ENCODE peak calls at places on chromosomes 3 and 15, in nine cellular contexts. One of them, this sample, is unnamed. For H3K36me3 and H3K27me3, the result is how much of the 10 kb centered on the place peaks cover.

GRCh38 chr15:84747423-84748273 is 744 bp upstream of the ZNF592 start:
- DNase-seq in neural progenitor cell: peak
- DNase-seq in HCT116: no peak
- DNase-seq in esophagus muscularis mucosa: peak
- DNase-seq in kidney epithelial cell: no peak
- DNase-seq in heart left ventricle: peak
- DNase-seq in colonic mucosa: peak
- DNase-seq in PC-9: peak
- DNase-seq in fibroblast of lung: peak
- DNase-seq in this sample: peak

GRCh38 chr3:141076026-141076797 is 25.1 kb downstream of the SPSB4 start:
- DNase-seq in esophagus muscularis mucosa: no peak
- DNase-seq in kidney epithelial cell: no peak
- DNase-seq in HCT116: no peak
- DNase-seq in neural progenitor cell: peak
- DNase-seq in heart left ventricle: no peak
- DNase-seq in PC-9: no peak
- DNase-seq in fibroblast of lung: no peak
- DNase-seq in colonic mucosa: no peak
- DNase-seq in this sample: no peak

GRCh38 chr3:195441051-195441450 is 1.8 kb downstream of the ACAP2 start:
- DNase-seq in colonic mucosa: no peak
- DNase-seq in esophagus muscularis mucosa: no peak
- DNase-seq in heart left ventricle: no peak
- DNase-seq in HCT116: no peak
- DNase-seq in neural progenitor cell: no peak
- DNase-seq in fibroblast of lung: no peak
- DNase-seq in kidney epithelial cell: no peak
- DNase-seq in PC-9: no peak
- DNase-seq in this sample: no peak

GRCh38 chr3:108554233-108554632 is 35.0 kb downstream of the CIP2A start:
- DNase-seq in esophagus muscularis mucosa: no peak
- DNase-seq in kidney epithelial cell: no peak
- DNase-seq in neural progenitor cell: no peak
- DNase-seq in PC-9: no peak
- DNase-seq in HCT116: no peak
- DNase-seq in fibroblast of lung: no peak
- DNase-seq in heart left ventricle: no peak
- DNase-seq in colonic mucosa: no peak
- DNase-seq in this sample: no peak

GRCh38 chr3:100370751-100371150 is 30.1 kb downstream of the TOMM70 start:
- DNase-seq in colonic mucosa: no peak
- DNase-seq in PC-9: no peak
- DNase-seq in neural progenitor cell: no peak
- DNase-seq in esophagus muscularis mucosa: no peak
- DNase-seq in HCT116: no peak
- DNase-seq in fibroblast of lung: no peak
- DNase-seq in heart left ventricle: no peak
- DNase-seq in kidney epithelial cell: no peak
- DNase-seq in this sample: no peak

GRCh38 chr3:4976109-4976508 is 3.1 kb upstream of the BHLHE40 start:
- DNase-seq in PC-9: peak
- DNase-seq in esophagus muscularis mucosa: no peak
- DNase-seq in neural progenitor cell: peak
- DNase-seq in fibroblast of lung: peak
- DNase-seq in colonic mucosa: peak
- DNase-seq in kidney epithelial cell: no peak
- DNase-seq in HCT116: peak
- DNase-seq in heart left ventricle: peak
- DNase-seq in this sample: peak

GRCh38 chr15:90585863-90586262 is 56.1 kb downstream of the CRTC3 start:
- DNase-seq in esophagus muscularis mucosa: no peak
- DNase-seq in PC-9: no peak
- DNase-seq in HCT116: no peak
- DNase-seq in heart left ventricle: no peak
- DNase-seq in colonic mucosa: no peak
- DNase-seq in neural progenitor cell: no peak
- DNase-seq in kidney epithelial cell: no peak
- DNase-seq in fibroblast of lung: peak
- DNase-seq in this sample: peak

GRCh38 chr3:128269131-128269775 is 116.0 kb downstream of the EEFSEC start:
- DNase-seq in neural progenitor cell: no peak
- DNase-seq in PC-9: no peak
- DNase-seq in heart left ventricle: no peak
- DNase-seq in fibroblast of lung: no peak
- DNase-seq in colonic mucosa: no peak
- DNase-seq in esophagus muscularis mucosa: no peak
- DNase-seq in HCT116: no peak
- DNase-seq in kidney epithelial cell: no peak
- DNase-seq in this sample: no peak

GRCh38 chr3:43587303-43587702 is 34.5 kb downstream of the ANO10 start:
- DNase-seq in kidney epithelial cell: no peak
- DNase-seq in PC-9: no peak
- DNase-seq in fibroblast of lung: no peak
- DNase-seq in esophagus muscularis mucosa: no peak
- DNase-seq in HCT116: no peak
- DNase-seq in neural progenitor cell: no peak
- DNase-seq in colonic mucosa: no peak
- DNase-seq in heart left ventricle: no peak
- DNase-seq in this sample: no peak

GRCh38 chr3:169300436-169300835 is 363.1 kb downstream of the MECOM start:
- DNase-seq in esophagus muscularis mucosa: no peak
- DNase-seq in kidney epithelial cell: no peak
- DNase-seq in colonic mucosa: no peak
- DNase-seq in neural progenitor cell: no peak
- DNase-seq in heart left ventricle: no peak
- DNase-seq in HCT116: no peak
- DNase-seq in fibroblast of lung: no peak
- DNase-seq in PC-9: no peak
- DNase-seq in this sample: no peak

GRCh38 chr3:43181202-43181910 is 75.5 kb upstream of the POMGNT2 start:
- DNase-seq in esophagus muscularis mucosa: no peak
- DNase-seq in kidney epithelial cell: no peak
- DNase-seq in heart left ventricle: no peak
- DNase-seq in PC-9: peak
- DNase-seq in colonic mucosa: peak
- DNase-seq in neural progenitor cell: no peak
- DNase-seq in fibroblast of lung: no peak
- DNase-seq in HCT116: no peak
- DNase-seq in this sample: no peak

GRCh38 chr3:76245622-76246021 is 460.3 kb upstream of the ZNF717 start:
- DNase-seq in kidney epithelial cell: no peak
- DNase-seq in heart left ventricle: no peak
- DNase-seq in HCT116: no peak
- DNase-seq in fibroblast of lung: no peak
- DNase-seq in colonic mucosa: no peak
- DNase-seq in esophagus muscularis mucosa: no peak
- DNase-seq in neural progenitor cell: no peak
- DNase-seq in PC-9: no peak
- DNase-seq in this sample: no peak

GRCh38 chr15:70196314-70197291 is 98.9 kb upstream of the TLE3 start:
- DNase-seq in heart left ventricle: no peak
- DNase-seq in colonic mucosa: no peak
- DNase-seq in fibroblast of lung: peak
- DNase-seq in neural progenitor cell: peak
- DNase-seq in kidney epithelial cell: peak
- DNase-seq in HCT116: no peak
- DNase-seq in esophagus muscularis mucosa: no peak
- DNase-seq in PC-9: peak
- DNase-seq in this sample: peak

GRCh38 chr3:72973031-72973723 is 23.4 kb upstream of the PPP4R2 start:
- DNase-seq in neural progenitor cell: no peak
- DNase-seq in fibroblast of lung: no peak
- DNase-seq in colonic mucosa: peak
- DNase-seq in heart left ventricle: no peak
- DNase-seq in HCT116: no peak
- DNase-seq in esophagus muscularis mucosa: no peak
- DNase-seq in PC-9: no peak
- DNase-seq in kidney epithelial cell: no peak
- DNase-seq in this sample: no peak

GRCh38 chr3:119611664-119612063 is 14.0 kb downstream of the PLA1A start:
- DNase-seq in heart left ventricle: no peak
- DNase-seq in PC-9: no peak
- DNase-seq in neural progenitor cell: no peak
- DNase-seq in esophagus muscularis mucosa: no peak
- DNase-seq in colonic mucosa: no peak
- DNase-seq in HCT116: no peak
- DNase-seq in fibroblast of lung: no peak
- DNase-seq in kidney epithelial cell: no peak
- DNase-seq in this sample: no peak

GRCh38 chr15:47820780-47821319 is 103.5 kb downstream of the SEMA6D start:
- DNase-seq in neural progenitor cell: no peak
- DNase-seq in fibroblast of lung: peak
- DNase-seq in colonic mucosa: no peak
- DNase-seq in HCT116: no peak
- DNase-seq in heart left ventricle: no peak
- DNase-seq in esophagus muscularis mucosa: no peak
- DNase-seq in kidney epithelial cell: no peak
- DNase-seq in PC-9: no peak
- DNase-seq in this sample: peak

GRCh38 chr3:288383-288782 is 91.8 kb downstream of the CHL1 start:
- DNase-seq in kidney epithelial cell: no peak
- DNase-seq in HCT116: no peak
- DNase-seq in neural progenitor cell: no peak
- DNase-seq in heart left ventricle: no peak
- DNase-seq in esophagus muscularis mucosa: no peak
- DNase-seq in colonic mucosa: no peak
- DNase-seq in PC-9: no peak
- DNase-seq in fibroblast of lung: no peak
- DNase-seq in this sample: no peak

GRCh38 chr3:48935530-48935929 is 16.9 kb downstream of the ARIH2 start:
- DNase-seq in PC-9: no peak
- DNase-seq in HCT116: no peak
- DNase-seq in kidney epithelial cell: no peak
- DNase-seq in colonic mucosa: no peak
- DNase-seq in heart left ventricle: no peak
- DNase-seq in esophagus muscularis mucosa: no peak
- DNase-seq in fibroblast of lung: no peak
- DNase-seq in neural progenitor cell: no peak
- DNase-seq in this sample: no peak

GRCh38 chr3:132038198-132038825 is 3.5 kb upstream of the CPNE4 start:
- DNase-seq in kidney epithelial cell: no peak
- DNase-seq in PC-9: no peak
- DNase-seq in colonic mucosa: no peak
- DNase-seq in heart left ventricle: no peak
- DNase-seq in HCT116: no peak
- DNase-seq in neural progenitor cell: peak
- DNase-seq in esophagus muscularis mucosa: no peak
- DNase-seq in fibroblast of lung: peak
- DNase-seq in this sample: no peak

GRCh38 chr3:157958471-157958870 is 147.7 kb downstream of the SHOX2 start:
- DNase-seq in HCT116: no peak
- DNase-seq in neural progenitor cell: no peak
- DNase-seq in fibroblast of lung: no peak
- DNase-seq in PC-9: no peak
- DNase-seq in heart left ventricle: no peak
- DNase-seq in colonic mucosa: no peak
- DNase-seq in kidney epithelial cell: peak
- DNase-seq in esophagus muscularis mucosa: no peak
- DNase-seq in this sample: no peak
- H3K36me3 ChIP-seq in HCT116: under half
- H3K36me3 ChIP-seq in neural progenitor cell: under half
- H3K36me3 ChIP-seq in fibroblast of lung: under half
- H3K36me3 ChIP-seq in PC-9: under half
- H3K36me3 ChIP-seq in heart left ventricle: under half
- H3K36me3 ChIP-seq in colonic mucosa: under half
- H3K36me3 ChIP-seq in kidney epithelial cell: under half
- H3K36me3 ChIP-seq in esophagus muscularis mucosa: under half
- H3K36me3 ChIP-seq in this sample: under half

DNA sequence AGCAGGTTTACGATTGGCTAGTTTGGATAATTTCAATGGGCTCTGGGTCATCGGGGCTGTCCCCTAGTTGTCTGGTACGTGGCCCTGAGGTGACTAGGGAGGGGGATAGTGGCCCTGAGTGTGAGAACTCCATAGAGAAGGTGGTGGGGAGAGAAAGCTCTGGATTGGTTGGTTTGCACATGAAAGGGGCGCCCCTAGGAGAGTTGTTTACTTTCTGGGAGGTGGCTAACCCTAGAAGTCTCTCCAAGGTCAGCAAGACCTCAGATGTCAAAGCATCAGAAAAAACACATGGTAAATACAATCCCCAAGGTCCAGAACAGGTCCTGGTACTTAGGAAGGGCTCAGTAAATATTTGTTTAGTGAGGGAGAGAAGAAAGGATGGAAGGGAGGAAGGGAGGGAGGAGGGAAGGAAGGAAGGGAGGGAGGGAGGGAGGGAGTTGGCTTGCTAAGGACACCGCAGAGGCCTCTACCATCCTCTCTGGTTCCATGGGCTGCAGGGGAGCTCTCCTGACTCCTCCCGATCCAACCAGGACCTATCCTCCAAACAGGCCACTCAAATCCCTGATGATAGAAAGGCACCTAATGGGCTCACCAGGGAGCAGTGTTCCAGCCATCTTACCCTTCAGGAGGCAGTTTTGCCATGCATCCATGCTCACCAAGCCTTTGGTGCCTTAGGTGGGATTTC is 3.0 kb upstream of the TRH start:
- DNase-seq in kidney epithelial cell: no peak
- DNase-seq in colonic mucosa: no peak
- DNase-seq in fibroblast of lung: no peak
- DNase-seq in esophagus muscularis mucosa: no peak
- DNase-seq in heart left ventricle: no peak
- DNase-seq in neural progenitor cell: peak
- DNase-seq in HCT116: no peak
- DNase-seq in PC-9: no peak
- DNase-seq in this sample: no peak
- H3K27me3 ChIP-seq in kidney epithelial cell: half or more
- H3K27me3 ChIP-seq in colonic mucosa: under half
- H3K27me3 ChIP-seq in fibroblast of lung: under half
- H3K27me3 ChIP-seq in esophagus muscularis mucosa: under half
- H3K27me3 ChIP-seq in heart left ventricle: under half
- H3K27me3 ChIP-seq in neural progenitor cell: half or more
- H3K27me3 ChIP-seq in HCT116: under half
- H3K27me3 ChIP-seq in PC-9: under half
- H3K27me3 ChIP-seq in this sample: under half

DNA sequence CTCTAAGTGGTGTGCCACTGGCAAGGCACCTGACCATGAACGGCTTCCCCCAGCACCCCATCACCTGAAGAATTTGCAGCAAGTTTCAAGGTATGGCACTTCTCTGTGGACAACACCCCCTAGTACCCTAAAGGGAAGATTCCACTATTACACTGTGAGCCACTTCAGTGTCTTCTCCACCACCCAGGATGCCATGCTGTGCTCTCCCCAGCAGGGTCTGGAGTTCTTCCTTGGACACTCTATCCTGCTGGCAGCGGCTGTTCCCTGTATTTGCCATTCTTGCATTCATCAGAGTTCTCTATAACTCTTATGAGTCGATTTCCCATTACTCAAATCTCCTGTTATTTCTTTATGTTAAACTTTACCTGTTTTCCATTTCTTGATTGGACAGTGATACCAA is 33.9 kb upstream of the RNU6-1 start:
- DNase-seq in colonic mucosa: no peak
- DNase-seq in HCT116: no peak
- DNase-seq in neural progenitor cell: no peak
- DNase-seq in heart left ventricle: no peak
- DNase-seq in PC-9: no peak
- DNase-seq in fibroblast of lung: no peak
- DNase-seq in esophagus muscularis mucosa: peak
- DNase-seq in kidney epithelial cell: no peak
- DNase-seq in this sample: no peak
- TF ChIP-seq CTCF in colonic mucosa: no peak
- TF ChIP-seq CTCF in HCT116: no peak
- TF ChIP-seq CTCF in neural progenitor cell: no peak
- TF ChIP-seq CTCF in heart left ventricle: no peak
- TF ChIP-seq CTCF in PC-9: no peak
- TF ChIP-seq CTCF in fibroblast of lung: no peak
- TF ChIP-seq CTCF in esophagus muscularis mucosa: no peak
- TF ChIP-seq CTCF in kidney epithelial cell: no peak
- TF ChIP-seq CTCF in this sample: no peak

GRCh38 chr15:77021088-77021481 is 26.2 kb downstream of the PSTPIP1 start:
- DNase-seq in heart left ventricle: no peak
- DNase-seq in HCT116: no peak
- DNase-seq in kidney epithelial cell: no peak
- DNase-seq in esophagus muscularis mucosa: no peak
- DNase-seq in PC-9: no peak
- DNase-seq in fibroblast of lung: no peak
- DNase-seq in colonic mucosa: no peak
- DNase-seq in neural progenitor cell: no peak
- DNase-seq in this sample: no peak
- H3K36me3 ChIP-seq in heart left ventricle: under half
- H3K36me3 ChIP-seq in HCT116: under half
- H3K36me3 ChIP-seq in kidney epithelial cell: under half
- H3K36me3 ChIP-seq in esophagus muscularis mucosa: under half
- H3K36me3 ChIP-seq in PC-9: under half
- H3K36me3 ChIP-seq in fibroblast of lung: under half
- H3K36me3 ChIP-seq in colonic mucosa: under half
- H3K36me3 ChIP-seq in neural progenitor cell: under half
- H3K36me3 ChIP-seq in this sample: under half